ENCODE peak calls at places on chromosomes 13 and 19, in ten cellular contexts. G is right lobe of liver, F is GM12865, U is tibial artery, R is ovary, O is upper lobe of right lung, I is H9, T is fibroblast of lung, M is Peyer's patch, D is glutamatergic neuron. C is an unnamed sample.

GRCh38 chr19:19651076-19651475 is 7.6 kb upstream of the GMIP start:
- DNase-seq in O (no peak), T (no peak), M (no peak), U (no peak), G (no peak), R (no peak), F (no peak), I (no peak), D (no peak), C (no peak)

GRCh38 chr13:101757446-101758039 is 305.1 kb downstream of the ITGBL1 start:
- DNase-seq in M (no peak), D (no peak), G (no peak), I (no peak), U (no peak), O (no peak), F (peak; percentile 36), R (no peak), T (peak; percentile 72), C (no peak)

GRCh38 chr19:50551713-50552187 is 16.5 kb downstream of the LRRC4B start:
- DNase-seq in T (no peak), U (no peak), G (no peak), R (no peak), M (no peak), D (no peak), F (no peak), I (no peak), O (no peak), C (peak; percentile 35)

GRCh38 chr19:54554006-54554405 is 19.6 kb upstream of the LILRA2 start:
- DNase-seq in T (no peak), I (no peak), O (peak; percentile 21), R (no peak), M (no peak), D (no peak), F (no peak), G (no peak), U (no peak), C (no peak)

GRCh38 chr13:46572758-46573384 is 19.9 kb downstream of the LRCH1 start:
- DNase-seq in U (no peak), O (no peak), F (peak; percentile 74), T (no peak), R (no peak), I (no peak), D (no peak), G (no peak), M (no peak), C (no peak)

GRCh38 chr13:95643471-95643813 is 1.1 kb downstream of the DZIP1 start:
- DNase-seq in U (no peak), O (no peak), M (no peak), I (peak; percentile 34), G (no peak), F (no peak), D (no peak), R (peak; percentile 9), T (peak; percentile 60), C (peak; percentile 16)

GRCh38 chr13:97279913-97280312 is 57.8 kb downstream of the MBNL2 start:
- DNase-seq in T (peak; percentile 51), U (no peak), M (no peak), G (no peak), O (no peak), D (no peak), F (no peak), I (no peak), R (no peak), C (no peak)

GRCh38 chr13:110554227-110554836 is 7.2 kb downstream of the RAB20 start:
- DNase-seq in U (no peak), T (no peak), I (no peak), M (peak; percentile 36), R (no peak), G (no peak), D (no peak), F (no peak), O (no peak), C (no peak)

GRCh38 chr13:99765869-99766268 is 205.7 kb downstream of the ZIC5 start:
- DNase-seq in G (no peak), T (no peak), M (no peak), F (no peak), R (no peak), I (no peak), U (no peak), O (no peak), D (no peak), C (no peak)

GRCh38 chr13:99768986-99769385 is 202.6 kb downstream of the ZIC5 start:
- DNase-seq in R (no peak), U (no peak), I (no peak), F (no peak), M (no peak), O (no peak), T (no peak), D (no peak), G (no peak), C (no peak)

GRCh38 chr13:99766641-99767045 is 204.9 kb downstream of the ZIC5 start:
- DNase-seq in G (no peak), O (no peak), R (no peak), F (peak; percentile 28), I (peak; percentile 61), D (no peak), T (no peak), U (no peak), M (no peak), C (no peak)
- TF ChIP-seq CTCF in G (peak; percentile 37), O (no peak), R (no peak), F (peak; percentile 6), I (peak; percentile 84), D (no peak), T (no peak), U (no peak), M (no peak), C (no peak)

GRCh38 chr19:55675661-55676354 is 782 bp downstream of the EPN1 start:
- DNase-seq in F (no peak), R (no peak), T (no peak), G (no peak), M (no peak), I (no peak), U (no peak), D (no peak), O (no peak), C (no peak)

GRCh38 chr19:55678121-55678671 is 3.2 kb downstream of the EPN1 start:
- DNase-seq in F (peak; percentile 97), M (no peak), I (no peak), D (no peak), T (no peak), U (no peak), O (no peak), R (no peak), G (peak; percentile 71), C (no peak)

GRCh38 chr19:55676384-55676783 is 1.4 kb downstream of the EPN1 start:
- DNase-seq in D (no peak), U (no peak), G (no peak), R (peak; percentile 39), I (no peak), T (no peak), F (no peak), M (no peak), O (no peak), C (no peak)

GRCh38 chr19:55676889-55677505 is 2.0 kb downstream of the EPN1 start:
- DNase-seq in T (no peak), F (no peak), G (no peak), I (no peak), O (no peak), R (no peak), U (no peak), D (no peak), M (no peak), C (no peak)

DNA sequence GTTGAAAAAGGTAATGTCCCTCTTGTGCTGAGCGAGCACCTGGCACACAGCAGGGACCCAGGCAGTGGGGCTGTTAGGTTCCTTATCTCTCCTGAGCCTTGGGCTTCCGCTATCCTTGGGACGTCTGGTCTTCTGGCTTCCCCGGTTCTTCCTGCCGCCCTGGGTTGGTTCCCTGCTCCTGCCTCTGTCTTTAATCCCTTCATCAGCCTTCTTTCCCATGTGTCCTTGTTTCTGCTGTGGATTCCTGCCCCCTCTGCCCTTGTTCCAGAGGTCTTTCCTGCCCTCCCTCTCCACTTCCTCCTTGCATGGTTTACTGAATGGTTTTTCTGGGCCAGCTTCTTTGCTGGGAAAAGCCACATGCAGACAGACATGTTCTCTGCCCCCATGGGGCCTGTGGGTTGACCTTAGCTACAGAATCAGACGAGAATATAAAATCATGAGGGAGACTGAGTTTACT is 2.6 kb downstream of the EPN1 start:
- DNase-seq in R (no peak), U (no peak), T (no peak), G (peak; percentile 53), D (no peak), F (peak; percentile 32), O (no peak), I (no peak), M (no peak), C (no peak)
- TF ChIP-seq CTCF in R (no peak), U (no peak), T (no peak), G (no peak), D (no peak), F (no peak), O (no peak), I (no peak), M (no peak), C (no peak)

GRCh38 chr13:26255717-26256277 is 1.9 kb downstream of the CDK8 start:
- DNase-seq in U (no peak), R (no peak), G (no peak), M (no peak), I (no peak), F (peak; percentile 14), O (no peak), D (no peak), T (peak; percentile 12), C (no peak)
- TF ChIP-seq CTCF in U (no peak), R (no peak), G (no peak), M (no peak), I (peak; percentile 28), F (peak; percentile 13), O (peak; percentile 36), D (peak; percentile 40), T (peak; percentile 16), C (peak; percentile 24)

GRCh38 chr19:48822514-48822913 is 11.7 kb upstream of the BCAT2 start:
- DNase-seq in T (no peak), M (no peak), O (no peak), R (no peak), I (no peak), G (no peak), U (no peak), F (no peak), D (no peak), C (no peak)

GRCh38 chr19:48830965-48831364 is 5.3 kb downstream of the HSD17B14 start:
- DNase-seq in M (no peak), I (no peak), G (no peak), F (no peak), U (no peak), O (no peak), T (no peak), D (no peak), R (no peak), C (no peak)

GRCh38 chr19:48830088-48830487 is 6.2 kb downstream of the HSD17B14 start:
- DNase-seq in R (no peak), D (no peak), T (no peak), F (no peak), U (no peak), I (no peak), G (no peak), M (no peak), O (no peak), C (no peak)

GRCh38 chr19:48821633-48822032 is 10.8 kb upstream of the BCAT2 start:
- DNase-seq in F (no peak), M (no peak), U (no peak), R (no peak), T (no peak), I (no peak), D (no peak), G (no peak), O (no peak), C (no peak)

DNA sequence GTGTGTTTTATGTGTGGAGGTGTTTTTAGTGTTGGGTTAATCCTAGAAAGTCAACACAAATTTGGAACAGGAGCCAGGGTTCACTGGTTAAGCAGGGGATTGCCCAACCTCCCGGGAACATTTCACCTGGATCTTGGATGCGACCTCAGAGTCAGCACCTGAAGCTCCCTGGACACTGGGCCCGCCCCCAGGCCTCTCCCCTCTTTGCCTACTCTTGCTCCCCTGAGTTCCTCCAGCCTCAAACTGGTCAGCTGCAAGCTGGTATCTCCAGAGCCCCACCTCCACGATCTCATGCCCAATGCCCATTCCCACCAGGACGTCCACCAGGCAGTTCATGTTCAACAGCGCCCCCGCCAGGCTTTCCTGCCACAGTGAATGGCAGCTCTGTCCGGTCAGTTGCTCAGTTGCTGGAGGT is 9.7 kb downstream of the HSD17B14 start:
- DNase-seq in O (peak; percentile 80), T (no peak), U (no peak), M (no peak), D (peak; percentile 31), R (no peak), I (peak; percentile 70), F (no peak), G (peak; percentile 90), C (no peak)
- TF ChIP-seq CTCF in O (peak; percentile 24), T (no peak), U (no peak), M (no peak), D (peak; percentile 13), R (no peak), I (peak; percentile 65), F (no peak), G (peak; percentile 37), C (no peak)